ENCODE peak calls at places on chromosome 2, in ten cellular contexts. One of them, this sample, is unnamed.

GRCh38 chr2:145043399-145043834 is 523.5 kb upstream of the ZEB2 start:
- DNase-seq in endodermal cell: no peak
- DNase-seq in NCI-H2171: no peak
- DNase-seq in T-helper 1 cell: no peak
- DNase-seq in right cardiac atrium: peak; percentile 40
- DNase-seq in Caki2: no peak
- DNase-seq in NCI-H1105: no peak
- DNase-seq in fibroblast of the conjunctiva: no peak
- DNase-seq in activated T-cell treated with anti-CD3 and anti-CD28 coated beads for 1 hour: no peak
- DNase-seq in activated CD8-positive, alpha-beta memory T cell treated with anti-CD3 and anti-CD28 coated beads, Interleukin-2, amount 50 U/mL, for 48 hours: no peak
- DNase-seq in this sample: no peak

GRCh38 chr2:240630771-240631560 is 5.7 kb downstream of the GPR35 start:
- DNase-seq in T-helper 1 cell: no peak
- DNase-seq in activated T-cell treated with anti-CD3 and anti-CD28 coated beads for 1 hour: no peak
- DNase-seq in fibroblast of the conjunctiva: no peak
- DNase-seq in activated CD8-positive, alpha-beta memory T cell treated with anti-CD3 and anti-CD28 coated beads, Interleukin-2, amount 50 U/mL, for 48 hours: no peak
- DNase-seq in Caki2: no peak
- DNase-seq in NCI-H2171: no peak
- DNase-seq in endodermal cell: peak; percentile 26
- DNase-seq in right cardiac atrium: no peak
- DNase-seq in NCI-H1105: no peak
- DNase-seq in this sample: no peak

GRCh38 chr2:178679891-178680290 is 127.3 kb downstream of the TTN start:
- DNase-seq in T-helper 1 cell: no peak
- DNase-seq in endodermal cell: no peak
- DNase-seq in NCI-H2171: no peak
- DNase-seq in fibroblast of the conjunctiva: no peak
- DNase-seq in NCI-H1105: no peak
- DNase-seq in activated T-cell treated with anti-CD3 and anti-CD28 coated beads for 1 hour: no peak
- DNase-seq in right cardiac atrium: no peak
- DNase-seq in Caki2: no peak
- DNase-seq in activated CD8-positive, alpha-beta memory T cell treated with anti-CD3 and anti-CD28 coated beads, Interleukin-2, amount 50 U/mL, for 48 hours: no peak
- DNase-seq in this sample: no peak

GRCh38 chr2:74014813-74015212 is 30.1 kb downstream of the TET3 start:
- DNase-seq in activated CD8-positive, alpha-beta memory T cell treated with anti-CD3 and anti-CD28 coated beads, Interleukin-2, amount 50 U/mL, for 48 hours: peak; percentile 35
- DNase-seq in right cardiac atrium: no peak
- DNase-seq in T-helper 1 cell: no peak
- DNase-seq in endodermal cell: no peak
- DNase-seq in Caki2: no peak
- DNase-seq in NCI-H1105: no peak
- DNase-seq in activated T-cell treated with anti-CD3 and anti-CD28 coated beads for 1 hour: no peak
- DNase-seq in fibroblast of the conjunctiva: no peak
- DNase-seq in NCI-H2171: no peak
- DNase-seq in this sample: no peak

GRCh38 chr2:125405816-125406215 is 1250.1 kb upstream of the GYPC start:
- DNase-seq in Caki2: peak; percentile 61
- DNase-seq in NCI-H1105: no peak
- DNase-seq in fibroblast of the conjunctiva: peak; percentile 92
- DNase-seq in endodermal cell: no peak
- DNase-seq in NCI-H2171: no peak
- DNase-seq in activated CD8-positive, alpha-beta memory T cell treated with anti-CD3 and anti-CD28 coated beads, Interleukin-2, amount 50 U/mL, for 48 hours: no peak
- DNase-seq in T-helper 1 cell: no peak
- DNase-seq in activated T-cell treated with anti-CD3 and anti-CD28 coated beads for 1 hour: no peak
- DNase-seq in right cardiac atrium: no peak
- DNase-seq in this sample: no peak

GRCh38 chr2:67286981-67287759 is 110.0 kb upstream of the ETAA1 start:
- DNase-seq in endodermal cell: no peak
- DNase-seq in Caki2: no peak
- DNase-seq in activated CD8-positive, alpha-beta memory T cell treated with anti-CD3 and anti-CD28 coated beads, Interleukin-2, amount 50 U/mL, for 48 hours: no peak
- DNase-seq in T-helper 1 cell: no peak
- DNase-seq in right cardiac atrium: no peak
- DNase-seq in NCI-H2171: no peak
- DNase-seq in fibroblast of the conjunctiva: no peak
- DNase-seq in NCI-H1105: no peak
- DNase-seq in activated T-cell treated with anti-CD3 and anti-CD28 coated beads for 1 hour: no peak
- DNase-seq in this sample: no peak

GRCh38 chr2:86275384-86275799 is 62.0 kb downstream of the REEP1 start:
- DNase-seq in Caki2: no peak
- DNase-seq in NCI-H1105: no peak
- DNase-seq in fibroblast of the conjunctiva: no peak
- DNase-seq in activated CD8-positive, alpha-beta memory T cell treated with anti-CD3 and anti-CD28 coated beads, Interleukin-2, amount 50 U/mL, for 48 hours: no peak
- DNase-seq in NCI-H2171: no peak
- DNase-seq in activated T-cell treated with anti-CD3 and anti-CD28 coated beads for 1 hour: no peak
- DNase-seq in right cardiac atrium: no peak
- DNase-seq in endodermal cell: no peak
- DNase-seq in T-helper 1 cell: no peak
- DNase-seq in this sample: no peak

GRCh38 chr2:65666156-65666725 is 233.8 kb upstream of the SPRED2 start:
- DNase-seq in activated T-cell treated with anti-CD3 and anti-CD28 coated beads for 1 hour: no peak
- DNase-seq in activated CD8-positive, alpha-beta memory T cell treated with anti-CD3 and anti-CD28 coated beads, Interleukin-2, amount 50 U/mL, for 48 hours: no peak
- DNase-seq in NCI-H2171: no peak
- DNase-seq in right cardiac atrium: no peak
- DNase-seq in Caki2: no peak
- DNase-seq in endodermal cell: no peak
- DNase-seq in NCI-H1105: no peak
- DNase-seq in fibroblast of the conjunctiva: no peak
- DNase-seq in T-helper 1 cell: no peak
- DNase-seq in this sample: no peak

GRCh38 chr2:162022290-162022945 is 51.6 kb downstream of the DPP4 start:
- DNase-seq in Caki2: peak; percentile 63
- DNase-seq in activated T-cell treated with anti-CD3 and anti-CD28 coated beads for 1 hour: no peak
- DNase-seq in activated CD8-positive, alpha-beta memory T cell treated with anti-CD3 and anti-CD28 coated beads, Interleukin-2, amount 50 U/mL, for 48 hours: no peak
- DNase-seq in fibroblast of the conjunctiva: no peak
- DNase-seq in NCI-H1105: no peak
- DNase-seq in endodermal cell: no peak
- DNase-seq in right cardiac atrium: no peak
- DNase-seq in NCI-H2171: no peak
- DNase-seq in T-helper 1 cell: no peak
- DNase-seq in this sample: no peak

This sample was measured in cerebellum.